ENCODE peak calls at places on chromosomes 12 and 14, in eight cellular contexts. L is aorta, S is prostate gland, A is heart left ventricle, V is uterus, T is pancreas, G is AG04450, Z is A549. O is an unnamed sample.

GRCh38 chr12:26937863-26938659 is at the start of the genes FGFR1OP2 and INTS13:
- DNase-seq in V (peak), A (peak), G (peak), S (peak), Z (peak), L (peak), T (peak), O (peak)

GRCh38 chr12:130013771-130014484 is 110.1 kb upstream of the TMEM132D start:
- DNase-seq in A (no peak), S (peak), L (no peak), T (peak), Z (peak), V (no peak), G (no peak), O (no peak)

GRCh38 chr12:12870454-12870853 is 20.9 kb upstream of the GPRC5A start:
- DNase-seq in A (no peak), L (no peak), T (no peak), V (no peak), G (peak), Z (peak), S (no peak), O (no peak)

GRCh38 chr12:51864701-51865469 is 16.4 kb upstream of the FIGNL2 start:
- DNase-seq in S (no peak), L (peak), T (no peak), A (no peak), Z (no peak), V (no peak), G (no peak), O (no peak)

GRCh38 chr14:73745571-73746539 is 31.7 kb upstream of the PNMA1 start:
- DNase-seq in G (no peak), A (peak), T (no peak), Z (no peak), V (peak), L (no peak), S (no peak), O (no peak)

GRCh38 chr14:105173901-105174894 is 5.6 kb upstream of the JAG2 start:
- DNase-seq in S (no peak), A (no peak), V (no peak), L (no peak), Z (no peak), T (no peak), G (no peak), O (no peak)

GRCh38 chr12:27236498-27236897 is 7.6 kb upstream of the STK38L start:
- DNase-seq in L (no peak), V (no peak), T (no peak), A (no peak), Z (no peak), G (no peak), S (no peak), O (no peak)

GRCh38 chr14:104135121-104135903 is 3.1 kb upstream of the KIF26A start:
- DNase-seq in L (peak), A (peak), G (no peak), Z (peak), S (no peak), T (peak), V (no peak), O (peak)

GRCh38 chr14:58501214-58501816 is 73.8 kb downstream of the KIAA0586 start:
- DNase-seq in G (peak), Z (peak), S (no peak), A (no peak), T (no peak), V (no peak), L (no peak), O (no peak)

GRCh38 chr12:77591959-77592358 is 238.7 kb upstream of the NAV3 start:
- DNase-seq in S (no peak), T (no peak), Z (no peak), G (no peak), A (no peak), L (no peak), V (no peak), O (no peak)

GRCh38 chr12:10205251-10205807 is 7.3 kb upstream of the GABARAPL1 start:
- DNase-seq in G (no peak), Z (no peak), L (no peak), T (no peak), V (no peak), A (no peak), S (no peak), O (no peak)

GRCh38 chr12:25957898-25958253 is 606 bp upstream of the RASSF8 start:
- DNase-seq in L (no peak), V (peak), T (no peak), S (no peak), G (peak), Z (peak), A (no peak), O (no peak)

GRCh38 chr14:79021756-79022155 is 851.6 kb downstream of the NRXN3 start:
- DNase-seq in L (no peak), T (no peak), A (no peak), G (no peak), S (no peak), V (no peak), Z (no peak), O (no peak)

GRCh38 chr12:54016478-54016964 is 7.7 kb downstream of the HOXC8 start:
- DNase-seq in V (peak), T (no peak), L (no peak), G (no peak), A (no peak), S (peak), Z (peak), O (peak)

GRCh38 chr12:44476683-44477082 is 399.4 kb downstream of the NELL2 start:
- DNase-seq in G (no peak), A (no peak), Z (no peak), V (no peak), T (no peak), S (no peak), L (no peak), O (no peak)

GRCh38 chr12:16048511-16048910 is 137.4 kb downstream of the DERA start:
- DNase-seq in L (no peak), Z (no peak), A (no peak), V (no peak), G (no peak), S (no peak), T (no peak), O (no peak)

GRCh38 chr12:16857456-16857923 is 251.5 kb upstream of the LMO3 start:
- DNase-seq in A (no peak), V (no peak), L (no peak), Z (no peak), T (no peak), G (no peak), S (no peak), O (no peak)

GRCh38 chr14:65297744-65298143 is 114.8 kb upstream of the FUT8 start:
- DNase-seq in G (no peak), A (no peak), L (no peak), S (no peak), T (peak), Z (peak), V (no peak), O (no peak)

GRCh38 chr12:40105265-40105514 is 691 bp downstream of the SLC2A13 start:
- DNase-seq in A (no peak), V (peak), G (no peak), T (no peak), S (peak), L (peak), Z (no peak), O (peak)

GRCh38 chr12:64627781-64628180 is 17.5 kb downstream of the RASSF3 start:
- DNase-seq in L (no peak), V (no peak), S (no peak), Z (no peak), G (peak), A (no peak), T (no peak), O (no peak)

GRCh38 chr14:93804654-93805053 is 16.4 kb upstream of the PRIMA1 start:
- DNase-seq in L (peak), T (no peak), G (no peak), V (no peak), S (no peak), Z (no peak), A (no peak), O (no peak)

GRCh38 chr14:20787025-20787424 is 6.0 kb downstream of the RNASE6 start:
- DNase-seq in Z (no peak), G (no peak), T (no peak), L (no peak), V (no peak), A (no peak), S (no peak), O (no peak)

GRCh38 chr14:20782280-20782890 is 1.3 kb downstream of the RNASE6 start:
- DNase-seq in G (no peak), A (no peak), Z (no peak), L (no peak), S (peak), T (no peak), V (no peak), O (no peak)

GRCh38 chr14:20781805-20782204 is 737 bp downstream of the RNASE6 start:
- DNase-seq in A (no peak), T (no peak), G (no peak), L (no peak), V (no peak), S (no peak), Z (no peak), O (no peak)
- H3K4me3 ChIP-seq in A (peak), T (no peak), G (no peak), L (no peak), V (no peak), S (no peak), Z (no peak), O (no peak)

DNA sequence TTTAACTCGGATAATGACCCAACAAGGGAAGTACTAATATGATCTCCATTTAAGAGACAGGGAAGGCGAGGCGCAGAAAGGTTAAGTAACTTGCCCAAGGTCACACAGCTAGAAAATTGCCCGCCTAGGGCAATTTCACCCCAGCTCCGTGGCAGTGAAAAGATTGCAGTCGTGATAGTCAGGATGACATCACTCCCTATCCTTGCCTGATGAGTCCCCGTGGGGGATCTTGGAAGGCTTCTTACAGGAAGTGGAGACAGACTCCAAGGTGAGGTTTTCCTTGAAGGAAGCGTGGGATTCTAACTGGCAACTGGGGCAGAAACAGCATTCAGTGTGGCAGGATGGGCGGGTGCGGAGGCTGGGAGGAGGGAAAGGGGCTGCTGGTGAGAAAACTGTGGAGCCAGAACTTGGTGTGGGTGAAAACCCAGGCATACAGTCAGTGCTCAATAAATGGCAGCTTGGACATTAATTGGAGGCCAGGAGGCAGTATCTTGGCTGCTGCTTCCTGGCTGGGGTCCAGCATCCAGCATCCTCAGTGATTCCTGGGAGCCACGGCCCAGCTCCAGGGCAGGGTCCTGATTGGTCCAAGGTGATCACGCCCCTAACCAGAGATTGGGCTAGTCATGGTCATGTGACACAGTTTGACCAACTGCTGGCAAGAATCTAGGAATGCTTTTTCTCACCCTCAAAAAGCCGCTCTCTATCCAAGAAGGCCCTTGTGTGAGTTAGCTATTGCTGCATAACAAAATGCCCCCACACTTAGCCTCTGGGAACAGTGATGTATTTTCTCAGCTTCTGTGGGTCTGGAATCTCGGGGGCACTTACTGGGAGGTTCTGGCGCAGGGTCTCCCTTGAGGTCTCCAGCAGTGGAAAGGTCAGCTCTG is 118.8 kb upstream of the NCOR2 start:
- DNase-seq in A (no peak), Z (peak), V (no peak), G (no peak), T (no peak), L (no peak), S (no peak), O (no peak)
- H3K4me3 ChIP-seq in A (no peak), Z (no peak), V (no peak), G (no peak), T (no peak), L (no peak), S (no peak), O (no peak)

DNA sequence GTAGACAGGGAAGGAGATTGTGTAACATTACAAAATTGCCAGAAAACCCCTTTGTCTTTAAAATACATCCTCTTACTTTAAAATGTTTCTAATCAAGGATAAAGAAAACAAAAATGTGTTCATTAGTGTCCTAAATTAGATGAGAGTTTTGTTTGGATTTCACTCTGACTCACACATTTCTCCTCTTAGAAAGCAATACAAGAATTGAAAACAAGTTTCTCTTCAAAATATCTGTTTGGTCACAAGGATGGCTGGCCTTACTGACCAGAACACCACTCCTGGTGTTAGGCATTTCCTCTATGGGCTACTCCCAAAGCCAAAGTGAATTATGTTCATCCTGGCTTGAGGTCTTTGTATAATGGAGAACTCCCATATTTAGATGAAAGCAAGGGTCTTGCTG is 6.4 kb downstream of the GUCY2C start:
- DNase-seq in V (no peak), S (no peak), A (no peak), Z (no peak), G (no peak), T (no peak), L (no peak), O (no peak)
- H3K4me3 ChIP-seq in V (no peak), S (no peak), A (no peak), Z (no peak), G (no peak), T (no peak), L (no peak), O (no peak)

GRCh38 chr14:54493293-54493692 is 4.5 kb upstream of the GMFB start:
- DNase-seq in G (no peak), S (no peak), Z (no peak), L (no peak), A (no peak), T (no peak), V (no peak), O (no peak)
- H3K4me3 ChIP-seq in G (no peak), S (no peak), Z (no peak), L (no peak), A (no peak), T (no peak), V (no peak), O (no peak)

GRCh38 chr12:93808169-93808899 is 131.2 kb downstream of the CRADD start:
- DNase-seq in S (no peak), A (no peak), Z (no peak), G (no peak), V (no peak), T (no peak), L (no peak), O (no peak)

GRCh38 chr12:93818488-93819047 is 141.4 kb downstream of the CRADD start:
- DNase-seq in S (no peak), Z (no peak), G (no peak), T (no peak), A (peak), V (peak), L (no peak), O (no peak)

GRCh38 chr12:93812616-93813015 is 135.4 kb downstream of the CRADD start:
- DNase-seq in S (no peak), V (no peak), G (no peak), L (no peak), T (no peak), Z (no peak), A (no peak), O (no peak)

GRCh38 chr12:93813972-93814821 is 137.0 kb downstream of the CRADD start:
- DNase-seq in L (peak), Z (no peak), S (peak), V (peak), G (peak), T (peak), A (peak), O (no peak)

GRCh38 chr12:93813181-93813580 is 136.0 kb downstream of the CRADD start:
- DNase-seq in A (no peak), L (no peak), G (no peak), S (no peak), Z (no peak), T (no peak), V (no peak), O (no peak)
- H3K4me3 ChIP-seq in A (no peak), L (no peak), G (no peak), S (no peak), Z (no peak), T (no peak), V (no peak), O (no peak)

DNA sequence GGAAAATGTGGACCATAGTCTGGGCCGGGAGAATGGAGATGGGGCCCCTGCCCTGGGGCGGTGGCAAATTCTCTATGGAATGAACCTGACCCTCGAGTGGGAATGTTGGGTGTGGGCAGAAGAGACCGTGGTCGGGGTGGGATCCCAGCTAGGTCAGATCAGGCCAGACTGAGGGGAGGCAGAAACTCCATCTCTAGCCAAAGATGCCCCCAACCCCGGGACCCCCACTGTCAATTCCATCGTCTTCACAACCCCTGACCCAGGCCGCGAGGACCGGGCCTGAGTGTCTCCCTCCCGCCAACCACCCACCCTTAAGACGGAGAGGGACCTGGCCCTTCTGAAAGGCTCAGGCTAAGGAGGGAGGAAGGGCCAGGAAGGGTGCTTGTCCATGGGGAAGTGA is 733 bp downstream of the PLEKHD1 start:
- DNase-seq in T (no peak), V (no peak), A (no peak), G (no peak), S (no peak), L (no peak), Z (no peak), O (no peak)
- H3K4me3 ChIP-seq in T (no peak), V (no peak), A (no peak), G (no peak), S (no peak), L (no peak), Z (peak), O (no peak)

DNA sequence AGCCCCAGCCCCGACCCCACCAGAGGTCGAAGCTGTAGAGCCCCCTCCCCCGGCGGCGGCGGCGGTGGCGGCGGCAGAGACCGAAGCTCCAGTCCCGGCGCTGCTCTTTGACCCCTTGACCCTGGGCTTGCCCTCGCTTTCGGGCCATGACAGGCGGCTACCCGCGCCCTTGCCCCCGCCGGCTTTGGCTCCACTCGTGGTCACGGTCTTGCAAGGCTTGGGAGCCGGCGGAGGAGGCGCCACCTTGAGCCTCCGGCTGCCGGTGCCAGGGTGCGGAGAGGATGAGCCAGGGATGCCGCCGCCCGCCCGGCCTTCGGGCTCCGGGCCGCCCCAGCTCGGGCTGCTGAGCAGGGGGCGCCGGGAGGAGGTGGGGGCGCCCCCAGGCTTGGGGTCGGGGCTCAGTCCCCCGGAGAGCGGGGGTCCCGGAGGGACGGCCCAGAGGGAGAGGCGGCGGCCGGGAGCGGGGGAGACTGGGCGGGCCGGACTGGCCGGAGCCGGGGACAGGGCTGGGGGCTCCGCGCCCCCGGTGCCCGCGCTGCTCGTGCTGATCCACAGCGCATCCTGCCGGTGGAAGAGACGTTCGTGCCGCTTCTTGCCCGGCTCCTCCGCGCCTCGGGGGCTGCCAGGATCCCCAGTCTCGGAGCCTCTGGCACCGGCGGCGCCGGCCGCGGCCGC is 938 bp downstream of the AGAP2 start:
- DNase-seq in A (no peak), G (no peak), S (no peak), Z (no peak), T (no peak), L (no peak), V (no peak), O (no peak)
- H3K4me3 ChIP-seq in A (peak), G (peak), S (peak), Z (peak), T (peak), L (no peak), V (no peak), O (no peak)

GRCh38 chr12:82625523-82625922 is 61.2 kb upstream of the TMTC2 start:
- DNase-seq in A (no peak), S (no peak), Z (no peak), L (no peak), T (no peak), V (no peak), G (no peak), O (no peak)

GRCh38 chr12:82620917-82621316 is 65.8 kb upstream of the TMTC2 start:
- DNase-seq in A (no peak), S (no peak), L (no peak), Z (no peak), G (no peak), V (no peak), T (no peak), O (no peak)

GRCh38 chr12:82619644-82620043 is 67.1 kb upstream of the TMTC2 start:
- DNase-seq in Z (no peak), T (no peak), A (no peak), V (no peak), S (no peak), G (no peak), L (no peak), O (no peak)
- H3K4me3 ChIP-seq in Z (no peak), T (no peak), A (no peak), V (no peak), S (no peak), G (no peak), L (no peak), O (no peak)

DNA sequence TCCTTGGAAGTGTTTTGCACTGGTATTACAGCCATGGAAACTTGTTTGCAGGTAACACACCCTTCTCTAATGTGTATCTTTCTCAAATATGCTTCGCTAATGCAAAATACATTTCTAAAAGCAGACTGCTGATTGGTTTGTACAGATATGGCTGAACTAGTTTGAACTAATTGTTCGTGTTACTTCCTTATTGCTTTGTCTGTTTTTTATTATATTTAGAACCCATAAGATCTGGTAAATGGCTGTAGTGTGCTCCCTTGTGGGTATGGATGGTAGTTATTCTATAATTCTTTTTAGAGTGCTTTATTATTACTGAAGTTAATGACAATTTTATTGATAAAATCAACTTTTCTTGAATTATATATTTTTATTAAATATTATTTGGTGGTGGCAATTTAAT is 53.0 kb downstream of the ATF7IP start:
- DNase-seq in V (no peak), S (no peak), Z (no peak), G (no peak), A (no peak), T (no peak), L (no peak), O (no peak)
- H3K4me3 ChIP-seq in V (no peak), S (no peak), Z (no peak), G (no peak), A (peak), T (no peak), L (no peak), O (no peak)

O was measured in left lung.